ENCODE peak calls at places on chromosome 13, in eight cellular contexts. M, B, U, C, Q, G, X and P are unnamed samples.
A peak's percentile ranks its signal among the peaks of the same experiment; 100 is the strongest.

GRCh38 chr13:50957620-50958019 is 48.0 kb downstream of the RNASEH2B start:
- DNase-seq in U (no peak), M (no peak), X (no peak), B (no peak), G (no peak), Q (no peak), C (no peak), P (no peak)

GRCh38 chr13:75968103-75968838 is 332.1 kb downstream of the LMO7 start:
- DNase-seq in G (peak; percentile 6), Q (no peak), U (no peak), C (peak; percentile 41), B (no peak), X (peak; percentile 33), M (no peak), P (no peak)

GRCh38 chr13:98549006-98549727 is 27.7 kb downstream of the STK24 start:
- DNase-seq in B (no peak), C (peak; percentile 95), G (no peak), M (peak; percentile 71), Q (no peak), X (peak; percentile 99), U (no peak), P (no peak)

GRCh38 chr13:79735228-79735627 is 254.3 kb downstream of the NDFIP2 start:
- DNase-seq in M (no peak), X (peak; percentile 83), Q (no peak), G (no peak), C (peak; percentile 63), U (no peak), B (no peak), P (no peak)

GRCh38 chr13:98738213-98738612 is 14.3 kb downstream of the SLC15A1 start:
- DNase-seq in U (no peak), X (no peak), B (no peak), Q (no peak), C (no peak), G (no peak), M (no peak), P (no peak)

GRCh38 chr13:32178763-32179162 is 136.4 kb downstream of the ZAR1L start:
- DNase-seq in G (no peak), C (no peak), X (peak; percentile 89), Q (no peak), M (no peak), B (no peak), U (no peak), P (no peak)

GRCh38 chr13:42396501-42396900 is 124.5 kb downstream of the AKAP11 start:
- DNase-seq in Q (no peak), C (no peak), U (no peak), M (no peak), X (no peak), B (no peak), G (no peak), P (no peak)

GRCh38 chr13:37753776-37754175 is 115.8 kb downstream of the TRPC4 start:
- DNase-seq in U (no peak), M (no peak), Q (no peak), G (peak; percentile 3), B (peak; percentile 15), X (no peak), C (no peak), P (no peak)

GRCh38 chr13:40101708-40102359 is 446.4 kb downstream of the COG6 start:
- DNase-seq in U (no peak), C (no peak), Q (no peak), X (no peak), G (no peak), M (no peak), B (peak; percentile 27), P (no peak)

GRCh38 chr13:48749144-48749543 is 95.4 kb downstream of the CYSLTR2 start:
- DNase-seq in G (no peak), M (peak; percentile 90), U (no peak), B (no peak), X (peak; percentile 85), Q (no peak), C (peak; percentile 16), P (no peak)

GRCh38 chr13:114099191-114099590 is 33.2 kb downstream of the RASA3 start:
- DNase-seq in C (peak; percentile 95), M (peak; percentile 94), G (peak; percentile 76), Q (no peak), X (peak; percentile 89), B (peak; percentile 89), U (peak; percentile 82), P (peak; percentile 100)

GRCh38 chr13:113080361-113080831 is 25.2 kb upstream of the F7 start:
- DNase-seq in M (no peak), X (no peak), G (no peak), B (no peak), Q (no peak), C (no peak), U (no peak), P (no peak)

GRCh38 chr13:42334329-42334706 is 62.4 kb downstream of the AKAP11 start:
- DNase-seq in C (no peak), M (no peak), U (no peak), B (peak; percentile 8), G (no peak), Q (no peak), X (no peak), P (no peak)

GRCh38 chr13:99347911-99348451 is 40.8 kb upstream of the GPR183 start:
- DNase-seq in B (no peak), C (peak; percentile 3), U (no peak), G (no peak), X (no peak), M (no peak), Q (no peak), P (no peak)

GRCh38 chr13:36369268-36370107 is 23.3 kb upstream of the SPART start:
- DNase-seq in Q (no peak), U (no peak), B (no peak), G (no peak), X (no peak), M (no peak), C (peak; percentile 72), P (no peak)

GRCh38 chr13:99501952-99502310 is 659 bp downstream of the TM9SF2 start:
- DNase-seq in M (peak; percentile 5), Q (no peak), U (peak; percentile 39), C (peak; percentile 35), B (peak; percentile 69), G (peak; percentile 3), X (peak; percentile 21), P (no peak)

GRCh38 chr13:87674143-87674772 is 3.1 kb downstream of the SLITRK5 start:
- DNase-seq in G (no peak), U (peak; percentile 14), C (no peak), X (no peak), M (no peak), B (peak; percentile 31), Q (no peak), P (no peak)

GRCh38 chr13:105513448-105513847 is 1022.0 kb downstream of the EFNB2 start:
- DNase-seq in X (no peak), B (peak; percentile 30), M (no peak), Q (no peak), G (no peak), C (no peak), U (no peak), P (no peak)

GRCh38 chr13:89951341-89951740 is 1396.1 kb upstream of the MIR17HG start:
- DNase-seq in B (peak; percentile 3), U (no peak), Q (no peak), M (no peak), X (peak; percentile 16), C (no peak), G (peak; percentile 0), P (no peak)

GRCh38 chr13:40941581-40941980 is 77.5 kb downstream of the ELF1 start:
- DNase-seq in B (no peak), G (no peak), Q (no peak), X (no peak), M (no peak), U (no peak), C (no peak), P (no peak)

GRCh38 chr13:43614063-43614462 is 172.7 kb downstream of the ENOX1 start:
- DNase-seq in X (no peak), C (no peak), B (no peak), G (no peak), U (no peak), M (no peak), Q (no peak), P (no peak)

GRCh38 chr13:30466358-30466714 is 600 bp upstream of the HMGB1 start:
- DNase-seq in C (peak; percentile 4), M (peak; percentile 19), B (peak; percentile 75), G (peak; percentile 10), X (no peak), U (peak; percentile 13), Q (no peak), P (no peak)

GRCh38 chr13:112178769-112179168 is 111.8 kb downstream of the SOX1 start:
- DNase-seq in U (no peak), C (no peak), M (no peak), G (no peak), X (no peak), Q (no peak), B (no peak), P (no peak)

GRCh38 chr13:59442946-59443345 is 720.8 kb downstream of the DIAPH3 start:
- DNase-seq in C (no peak), B (no peak), X (no peak), Q (no peak), G (no peak), M (no peak), U (no peak), P (no peak)

GRCh38 chr13:28329395-28330158 is 165.4 kb downstream of the FLT1 start:
- DNase-seq in X (peak; percentile 94), M (peak; percentile 97), C (peak; percentile 97), B (peak; percentile 56), U (no peak), Q (no peak), G (no peak), P (peak; percentile 23)

GRCh38 chr13:111505175-111505777 is 184.8 kb downstream of the TEX29 start:
- DNase-seq in Q (no peak), X (no peak), U (peak; percentile 67), B (peak; percentile 64), C (no peak), G (peak; percentile 27), M (no peak), P (peak; percentile 35)

GRCh38 chr13:57437587-57437986 is 194.0 kb upstream of the PCDH17 start:
- DNase-seq in M (no peak), Q (no peak), X (no peak), C (no peak), U (no peak), G (no peak), B (no peak), P (no peak)

GRCh38 chr13:87128006-87128405 is 543.2 kb upstream of the SLITRK5 start:
- DNase-seq in B (no peak), X (peak; percentile 78), G (no peak), Q (no peak), M (no peak), C (peak; percentile 76), U (no peak), P (no peak)

GRCh38 chr13:107203146-107203847 is 635.4 kb upstream of the ARGLU1 start:
- DNase-seq in C (peak; percentile 1), X (peak; percentile 37), Q (no peak), M (peak; percentile 15), U (peak; percentile 53), B (peak; percentile 66), G (peak; percentile 29), P (peak; percentile 46)

GRCh38 chr13:42539670-42540069 is 34.3 kb upstream of the TNFSF11 start:
- DNase-seq in C (no peak), B (no peak), Q (no peak), M (peak; percentile 52), G (no peak), U (no peak), X (no peak), P (peak; percentile 9)

GRCh38 chr13:114081761-114082681 is 50.4 kb downstream of the RASA3 start:
- DNase-seq in G (no peak), Q (no peak), C (no peak), M (no peak), U (no peak), B (no peak), X (no peak), P (no peak)

GRCh38 chr13:27149702-27150101 is 21.9 kb downstream of the USP12 start:
- DNase-seq in G (no peak), U (no peak), C (no peak), M (no peak), Q (no peak), B (no peak), X (no peak), P (no peak)

GRCh38 chr13:101698400-101698799 is 245.9 kb downstream of the ITGBL1 start:
- DNase-seq in Q (no peak), X (peak; percentile 47), U (no peak), B (no peak), M (no peak), G (no peak), C (peak; percentile 44), P (no peak)

GRCh38 chr13:82566864-82567263 is 1315.4 kb downstream of the SLITRK1 start:
- DNase-seq in B (no peak), M (no peak), G (no peak), Q (no peak), X (no peak), C (no peak), U (no peak), P (no peak)